ENCODE peak calls at places on chromosome 5, in four cellular contexts. S, J, X and P are unnamed samples.

GRCh38 chr5:7348168-7348802 is 47.7 kb upstream of the ADCY2 start:
- DNase-seq in S (no peak), J (no peak), X (no peak), P (no peak)

GRCh38 chr5:6637022-6637421 is 3.8 kb downstream of the SRD5A1 start:
- DNase-seq in S (no peak), J (no peak), X (no peak), P (no peak)

GRCh38 chr5:113092683-113093082 is 116.1 kb downstream of the DCP2 start:
- DNase-seq in S (peak), J (no peak), X (peak), P (no peak)

GRCh38 chr5:114062940-114063867 is 298.7 kb upstream of the KCNN2 start:
- DNase-seq in S (no peak), J (no peak), X (no peak), P (no peak)

GRCh38 chr5:149804478-149805450 is 74.7 kb downstream of the PPARGC1B start:
- DNase-seq in S (no peak), J (peak), X (no peak), P (no peak)

GRCh38 chr5:177412603-177413233 is 3.4 kb upstream of the F12 start:
- DNase-seq in S (no peak), J (peak), X (no peak), P (no peak)

GRCh38 chr5:172855597-172856292 is 21.7 kb downstream of the ERGIC1 start:
- DNase-seq in S (peak), J (no peak), X (peak), P (no peak)

GRCh38 chr5:107519900-107520354 is 150.8 kb downstream of the EFNA5 start:
- DNase-seq in S (peak), J (peak), X (peak), P (no peak)

GRCh38 chr5:173217626-173218397 is 17.2 kb downstream of the NKX2-5 start:
- DNase-seq in S (no peak), J (no peak), X (no peak), P (no peak)

GRCh38 chr5:140648132-140648432 is 453 bp downstream of the IK start:
- DNase-seq in S (no peak), J (no peak), X (no peak), P (no peak)

GRCh38 chr5:53323511-53323910 is 156.9 kb upstream of the FST start:
- DNase-seq in S (peak), J (no peak), X (no peak), P (no peak)

GRCh38 chr5:57693488-57694305 is 211.1 kb upstream of the ACTBL2 start:
- DNase-seq in S (no peak), J (no peak), X (no peak), P (no peak)

GRCh38 chr5:116231288-116231687 is 146.5 kb downstream of the COMMD10 start:
- DNase-seq in S (no peak), J (no peak), X (no peak), P (no peak)

GRCh38 chr5:17096975-17097695 is 120.3 kb upstream of the BASP1 start:
- DNase-seq in S (peak), J (no peak), X (no peak), P (peak)

GRCh38 chr5:9444346-9444745 is 101.5 kb downstream of the SEMA5A start:
- DNase-seq in S (no peak), J (no peak), X (no peak), P (no peak)

GRCh38 chr5:73118331-73119011 is 1.9 kb upstream of the TMEM171 start:
- DNase-seq in S (peak), J (no peak), X (no peak), P (no peak)

GRCh38 chr5:1461396-1461795 is 16.2 kb upstream of the SLC6A3 start:
- DNase-seq in S (no peak), J (no peak), X (no peak), P (no peak)

GRCh38 chr5:149581931-149582768 is 852 bp downstream of the ARHGEF37 start:
- DNase-seq in S (peak), J (no peak), X (peak), P (peak)

GRCh38 chr5:135504376-135504775 is 31.4 kb downstream of the NEUROG1 start:
- DNase-seq in S (no peak), J (no peak), X (no peak), P (no peak)

GRCh38 chr5:64100203-64100602 is 65.4 kb upstream of the RNF180 start:
- DNase-seq in S (no peak), J (no peak), X (no peak), P (no peak)

GRCh38 chr5:150659360-150660107 is 1.5 kb upstream of the MYOZ3 start:
- DNase-seq in S (no peak), J (no peak), X (no peak), P (no peak)

GRCh38 chr5:147968855-147969254 is 62.5 kb upstream of the C5orf46 start:
- DNase-seq in S (no peak), J (no peak), X (no peak), P (peak)

GRCh38 chr5:132209131-132209530 is 18.5 kb downstream of the P4HA2 start:
- DNase-seq in S (no peak), J (no peak), X (no peak), P (no peak)

GRCh38 chr5:133240425-133241091 is 188.7 kb downstream of the HSPA4 start:
- DNase-seq in S (peak), J (peak), X (peak), P (peak)

GRCh38 chr5:109192027-109192426 is 217.7 kb downstream of the PJA2 start:
- DNase-seq in S (no peak), J (no peak), X (peak), P (no peak)

GRCh38 chr5:34488984-34489383 is 167.1 kb upstream of the RAI14 start:
- DNase-seq in S (no peak), J (no peak), X (no peak), P (no peak)

GRCh38 chr5:159385994-159386711 is 55.9 kb upstream of the IL12B start:
- DNase-seq in S (no peak), J (no peak), X (no peak), P (no peak)

GRCh38 chr5:66247176-66247960 is 103.3 kb downstream of the SREK1 start:
- DNase-seq in S (peak), J (no peak), X (no peak), P (no peak)

GRCh38 chr5:73901045-73901444 is 275.0 kb downstream of the ARHGEF28 start:
- DNase-seq in S (peak), J (no peak), X (peak), P (peak)

GRCh38 chr5:180611140-180611850 is 20.0 kb upstream of the SCGB3A1 start:
- DNase-seq in S (no peak), J (no peak), X (peak), P (no peak)

GRCh38 chr5:128572546-128573339 is 34.7 kb upstream of the FBN2 start:
- DNase-seq in S (no peak), J (no peak), X (no peak), P (no peak)

GRCh38 chr5:135462304-135462703 is 10.2 kb upstream of the TIFAB start:
- DNase-seq in S (peak), J (peak), X (peak), P (peak)